ENCODE peak calls at places on chromosomes 12 and 14, in six cellular contexts. One of them, this sample, is unnamed.
A peak's percentile ranks its signal among the peaks of the same experiment; 100 is the strongest.

GRCh38 chr12:27434673-27435565 is 11.6 kb upstream of the SMCO2 start:
- DNase-seq in BE2C: peak; percentile 13
- DNase-seq in NCI-H748 treated with DMSO at 0.1 percent for 48 hours: no peak
- DNase-seq in fibroblast of the conjunctiva: no peak
- DNase-seq in NCI-H1436: no peak
- DNase-seq in sciatic nerve: no peak
- DNase-seq in this sample: no peak

GRCh38 chr14:89312937-89313336 is 104.1 kb downstream of the FOXN3 start:
- DNase-seq in BE2C: no peak
- DNase-seq in NCI-H748 treated with DMSO at 0.1 percent for 48 hours: no peak
- DNase-seq in fibroblast of the conjunctiva: no peak
- DNase-seq in NCI-H1436: no peak
- DNase-seq in sciatic nerve: no peak
- DNase-seq in this sample: no peak

GRCh38 chr14:39186941-39187525 is 12.0 kb downstream of the PNN start:
- DNase-seq in BE2C: no peak
- DNase-seq in NCI-H748 treated with DMSO at 0.1 percent for 48 hours: no peak
- DNase-seq in fibroblast of the conjunctiva: no peak
- DNase-seq in NCI-H1436: no peak
- DNase-seq in sciatic nerve: no peak
- DNase-seq in this sample: no peak

GRCh38 chr12:122672515-122672914 is 30.6 kb downstream of the HCAR2 start:
- DNase-seq in BE2C: no peak
- DNase-seq in NCI-H748 treated with DMSO at 0.1 percent for 48 hours: no peak
- DNase-seq in fibroblast of the conjunctiva: no peak
- DNase-seq in NCI-H1436: no peak
- DNase-seq in sciatic nerve: no peak
- DNase-seq in this sample: no peak

GRCh38 chr12:52687527-52688385 is 7.5 kb upstream of the KRT1 start:
- DNase-seq in BE2C: no peak
- DNase-seq in NCI-H748 treated with DMSO at 0.1 percent for 48 hours: no peak
- DNase-seq in fibroblast of the conjunctiva: no peak
- DNase-seq in NCI-H1436: no peak
- DNase-seq in sciatic nerve: no peak
- DNase-seq in this sample: no peak

GRCh38 chr12:26443309-26443708 is 247.9 kb downstream of the SSPN start:
- DNase-seq in BE2C: no peak
- DNase-seq in NCI-H748 treated with DMSO at 0.1 percent for 48 hours: no peak
- DNase-seq in fibroblast of the conjunctiva: no peak
- DNase-seq in NCI-H1436: no peak
- DNase-seq in sciatic nerve: no peak
- DNase-seq in this sample: no peak

GRCh38 chr12:127620956-127621355 is 646.0 kb upstream of the TMEM132C start:
- DNase-seq in BE2C: no peak
- DNase-seq in NCI-H748 treated with DMSO at 0.1 percent for 48 hours: peak; percentile 93
- DNase-seq in fibroblast of the conjunctiva: no peak
- DNase-seq in NCI-H1436: peak; percentile 33
- DNase-seq in sciatic nerve: no peak
- DNase-seq in this sample: peak; percentile 60

GRCh38 chr14:56959869-56960268 is 149.6 kb upstream of the OTX2 start:
- DNase-seq in BE2C: no peak
- DNase-seq in NCI-H748 treated with DMSO at 0.1 percent for 48 hours: no peak
- DNase-seq in fibroblast of the conjunctiva: no peak
- DNase-seq in NCI-H1436: no peak
- DNase-seq in sciatic nerve: no peak
- DNase-seq in this sample: no peak

GRCh38 chr14:51534623-51535022 is 117.1 kb upstream of the FRMD6 start:
- DNase-seq in BE2C: peak; percentile 22
- DNase-seq in NCI-H748 treated with DMSO at 0.1 percent for 48 hours: peak; percentile 38
- DNase-seq in fibroblast of the conjunctiva: no peak
- DNase-seq in NCI-H1436: no peak
- DNase-seq in sciatic nerve: no peak
- DNase-seq in this sample: peak; percentile 24

GRCh38 chr12:123063535-123063934 is 83.1 kb downstream of the ARL6IP4 start:
- DNase-seq in BE2C: peak; percentile 58
- DNase-seq in NCI-H748 treated with DMSO at 0.1 percent for 48 hours: no peak
- DNase-seq in fibroblast of the conjunctiva: no peak
- DNase-seq in NCI-H1436: peak; percentile 12
- DNase-seq in sciatic nerve: no peak
- DNase-seq in this sample: no peak

GRCh38 chr12:132503611-132504204 is 13.8 kb downstream of the FBRSL1 start:
- DNase-seq in BE2C: no peak
- DNase-seq in NCI-H748 treated with DMSO at 0.1 percent for 48 hours: no peak
- DNase-seq in fibroblast of the conjunctiva: no peak
- DNase-seq in NCI-H1436: no peak
- DNase-seq in sciatic nerve: no peak
- DNase-seq in this sample: no peak

GRCh38 chr14:69632154-69632553 is 20.8 kb downstream of the SUSD6 start:
- DNase-seq in BE2C: no peak
- DNase-seq in NCI-H748 treated with DMSO at 0.1 percent for 48 hours: no peak
- DNase-seq in fibroblast of the conjunctiva: no peak
- DNase-seq in NCI-H1436: no peak
- DNase-seq in sciatic nerve: no peak
- DNase-seq in this sample: no peak

GRCh38 chr12:48783432-48783831 is 5.5 kb downstream of the ADCY6 start:
- DNase-seq in BE2C: no peak
- DNase-seq in NCI-H748 treated with DMSO at 0.1 percent for 48 hours: no peak
- DNase-seq in fibroblast of the conjunctiva: no peak
- DNase-seq in NCI-H1436: no peak
- DNase-seq in sciatic nerve: no peak
- DNase-seq in this sample: no peak

GRCh38 chr14:65704412-65704811 is 291.9 kb downstream of the FUT8 start:
- DNase-seq in BE2C: no peak
- DNase-seq in NCI-H748 treated with DMSO at 0.1 percent for 48 hours: no peak
- DNase-seq in fibroblast of the conjunctiva: peak; percentile 9
- DNase-seq in NCI-H1436: no peak
- DNase-seq in sciatic nerve: no peak
- DNase-seq in this sample: no peak

GRCh38 chr14:23951590-23952143 is 1.9 kb upstream of the DHRS4 start:
- DNase-seq in BE2C: no peak
- DNase-seq in NCI-H748 treated with DMSO at 0.1 percent for 48 hours: no peak
- DNase-seq in fibroblast of the conjunctiva: no peak
- DNase-seq in NCI-H1436: no peak
- DNase-seq in sciatic nerve: no peak
- DNase-seq in this sample: no peak

GRCh38 chr14:81009339-81009738 is 53.9 kb downstream of the TSHR start:
- DNase-seq in BE2C: no peak
- DNase-seq in NCI-H748 treated with DMSO at 0.1 percent for 48 hours: no peak
- DNase-seq in fibroblast of the conjunctiva: no peak
- DNase-seq in NCI-H1436: no peak
- DNase-seq in sciatic nerve: no peak
- DNase-seq in this sample: no peak

GRCh38 chr12:87266305-87266704 is 762.9 kb downstream of the C12orf50 start:
- DNase-seq in BE2C: peak; percentile 6
- DNase-seq in NCI-H748 treated with DMSO at 0.1 percent for 48 hours: no peak
- DNase-seq in fibroblast of the conjunctiva: no peak
- DNase-seq in NCI-H1436: no peak
- DNase-seq in sciatic nerve: no peak
- DNase-seq in this sample: no peak

GRCh38 chr12:62720661-62721330 is 214.2 kb downstream of the PPM1H start:
- DNase-seq in BE2C: no peak
- DNase-seq in NCI-H748 treated with DMSO at 0.1 percent for 48 hours: no peak
- DNase-seq in fibroblast of the conjunctiva: no peak
- DNase-seq in NCI-H1436: no peak
- DNase-seq in sciatic nerve: no peak
- DNase-seq in this sample: peak; percentile 69

GRCh38 chr12:77767756-77768343 is 62.8 kb upstream of the NAV3 start:
- DNase-seq in BE2C: no peak
- DNase-seq in NCI-H748 treated with DMSO at 0.1 percent for 48 hours: no peak
- DNase-seq in fibroblast of the conjunctiva: no peak
- DNase-seq in NCI-H1436: no peak
- DNase-seq in sciatic nerve: no peak
- DNase-seq in this sample: no peak

GRCh38 chr12:106722854-106723253 is 51.6 kb upstream of the RIC8B start:
- DNase-seq in BE2C: no peak
- DNase-seq in NCI-H748 treated with DMSO at 0.1 percent for 48 hours: no peak
- DNase-seq in fibroblast of the conjunctiva: no peak
- DNase-seq in NCI-H1436: no peak
- DNase-seq in sciatic nerve: no peak
- DNase-seq in this sample: no peak

GRCh38 chr14:105411017-105411941 is 8.3 kb upstream of the MTA1 start:
- DNase-seq in BE2C: peak; percentile 67
- DNase-seq in NCI-H748 treated with DMSO at 0.1 percent for 48 hours: peak; percentile 43
- DNase-seq in fibroblast of the conjunctiva: no peak
- DNase-seq in NCI-H1436: peak; percentile 25
- DNase-seq in sciatic nerve: peak; percentile 62
- DNase-seq in this sample: peak; percentile 56

GRCh38 chr14:72738181-72738611 is 155.7 kb downstream of the DPF3 start:
- DNase-seq in BE2C: peak; percentile 50
- DNase-seq in NCI-H748 treated with DMSO at 0.1 percent for 48 hours: no peak
- DNase-seq in fibroblast of the conjunctiva: no peak
- DNase-seq in NCI-H1436: no peak
- DNase-seq in sciatic nerve: no peak
- DNase-seq in this sample: no peak

GRCh38 chr12:90292183-90292582 is 583.5 kb upstream of the ATP2B1 start:
- DNase-seq in BE2C: no peak
- DNase-seq in NCI-H748 treated with DMSO at 0.1 percent for 48 hours: no peak
- DNase-seq in fibroblast of the conjunctiva: no peak
- DNase-seq in NCI-H1436: no peak
- DNase-seq in sciatic nerve: no peak
- DNase-seq in this sample: no peak

GRCh38 chr12:120702629-120703028 is 7.6 kb upstream of the UNC119B start:
- DNase-seq in BE2C: peak; percentile 36
- DNase-seq in NCI-H748 treated with DMSO at 0.1 percent for 48 hours: no peak
- DNase-seq in fibroblast of the conjunctiva: no peak
- DNase-seq in NCI-H1436: no peak
- DNase-seq in sciatic nerve: no peak
- DNase-seq in this sample: no peak

GRCh38 chr14:91968280-91968679 is 20.8 kb upstream of the FBLN5 start:
- DNase-seq in BE2C: no peak
- DNase-seq in NCI-H748 treated with DMSO at 0.1 percent for 48 hours: no peak
- DNase-seq in fibroblast of the conjunctiva: no peak
- DNase-seq in NCI-H1436: no peak
- DNase-seq in sciatic nerve: no peak
- DNase-seq in this sample: no peak

GRCh38 chr14:41144370-41144769 is 462.3 kb upstream of the LRFN5 start:
- DNase-seq in BE2C: no peak
- DNase-seq in NCI-H748 treated with DMSO at 0.1 percent for 48 hours: no peak
- DNase-seq in fibroblast of the conjunctiva: no peak
- DNase-seq in NCI-H1436: no peak
- DNase-seq in sciatic nerve: no peak
- DNase-seq in this sample: no peak

This sample was measured in NCI-H345.